ENCODE peak calls at places on chromosomes 12 and 14, in five cellular contexts. A is IMR-90; B is activated B cell treated with CpG ODN at 0.5 μM for 24 hours; K is testis; V is activated CD4-positive, alpha-beta memory T cell treated with anti-CD3 and anti-CD28 coated beads for 36 hours. G is an unnamed sample.

GRCh38 chr12:49540229-49541139 is 1.7 kb downstream of the KCNH3 start:
- DNase-seq in A (no peak), B (no peak), K (no peak), V (no peak), G (no peak)

GRCh38 chr14:91063119-91063518 is 2.7 kb upstream of the RPS6KA5 start:
- DNase-seq in A (no peak), B (no peak), K (no peak), V (peak; percentile 39), G (no peak)

GRCh38 chr14:100239200-100239839 is 376 bp downstream of the YY1 start:
- DNase-seq in A (no peak), B (peak; percentile 40), K (no peak), V (peak; percentile 51), G (peak; percentile 42)

GRCh38 chr14:44029933-44030332 is 477.1 kb downstream of the FSCB start:
- DNase-seq in A (no peak), B (no peak), K (no peak), V (no peak), G (no peak)

GRCh38 chr14:73714656-73715081 is 485 bp upstream of the PNMA1 start:
- DNase-seq in A (peak; percentile 42), B (no peak), K (peak; percentile 40), V (no peak), G (no peak)

GRCh38 chr14:74616507-74616906 is 4.5 kb upstream of the LTBP2 start:
- DNase-seq in A (peak; percentile 91), B (no peak), K (no peak), V (peak; percentile 53), G (peak; percentile 59)

GRCh38 chr12:77072833-77073495 is 7.6 kb upstream of the E2F7 start:
- DNase-seq in A (no peak), B (no peak), K (no peak), V (no peak), G (no peak)

GRCh38 chr12:48783432-48783831 is 5.5 kb downstream of the ADCY6 start:
- DNase-seq in A (no peak), B (no peak), K (no peak), V (no peak), G (no peak)

GRCh38 chr12:126763359-126763758 is 1503.6 kb upstream of the TMEM132C start:
- DNase-seq in A (no peak), B (no peak), K (no peak), V (no peak), G (no peak)

GRCh38 chr12:50984899-50985298 is 32.6 kb downstream of the HIGD1C start:
- DNase-seq in A (peak; percentile 54), B (no peak), K (no peak), V (no peak), G (no peak)

GRCh38 chr12:18629445-18629844 is 108.4 kb downstream of the PLCZ1 start:
- DNase-seq in A (no peak), B (no peak), K (no peak), V (no peak), G (no peak)

GRCh38 chr12:108821407-108822397 is 35.7 kb downstream of the SSH1 start:
- DNase-seq in A (peak; percentile 69), B (no peak), K (no peak), V (peak; percentile 60), G (no peak)

GRCh38 chr14:24483604-24484252 is 24.3 kb downstream of the CMA1 start:
- DNase-seq in A (peak; percentile 27), B (no peak), K (no peak), V (no peak), G (no peak)

GRCh38 chr12:6250343-6250742 is 50.1 kb downstream of the CD9 start:
- DNase-seq in A (no peak), B (no peak), K (no peak), V (no peak), G (no peak)

GRCh38 chr14:91387135-91387849 is 30.3 kb downstream of the CCDC88C start:
- DNase-seq in A (peak; percentile 40), B (no peak), K (no peak), V (no peak), G (no peak)

GRCh38 chr14:73233564-73233963 is 3.7 kb upstream of the PAPLN start:
- DNase-seq in A (no peak), B (no peak), K (no peak), V (no peak), G (no peak)

GRCh38 chr14:31268216-31268615 is 60.6 kb upstream of the HECTD1 start:
- DNase-seq in A (no peak), B (no peak), K (no peak), V (no peak), G (no peak)

GRCh38 chr14:88168498-88169165 is 154.4 kb downstream of the KCNK10 start:
- DNase-seq in A (peak; percentile 16), B (no peak), K (peak; percentile 56), V (peak; percentile 64), G (peak; percentile 33)

GRCh38 chr12:106446429-106447092 is 89.0 kb downstream of the POLR3B start:
- DNase-seq in A (no peak), B (no peak), K (no peak), V (no peak), G (no peak)

GRCh38 chr12:10140001-10140400 is 10.0 kb upstream of the CLEC7A start:
- DNase-seq in A (peak; percentile 70), B (no peak), K (peak; percentile 57), V (peak; percentile 66), G (peak; percentile 41)

GRCh38 chr12:19527876-19528275 is 88.6 kb downstream of the AEBP2 start:
- DNase-seq in A (no peak), B (no peak), K (no peak), V (no peak), G (no peak)

GRCh38 chr14:85313801-85314207 is 216.1 kb upstream of the FLRT2 start:
- DNase-seq in A (peak; percentile 57), B (no peak), K (no peak), V (no peak), G (no peak)

GRCh38 chr12:93361159-93361919 is 16.4 kb upstream of the NUDT4 start:
- DNase-seq in A (peak; percentile 39), B (no peak), K (no peak), V (no peak), G (no peak)

GRCh38 chr12:43692064-43692463 is 66.5 kb downstream of the PUS7L start:
- DNase-seq in A (peak; percentile 67), B (no peak), K (no peak), V (no peak), G (no peak)

GRCh38 chr12:105922670-105923102 is 216.1 kb downstream of the NUAK1 start:
- DNase-seq in A (peak; percentile 91), B (no peak), K (no peak), V (no peak), G (no peak)

GRCh38 chr14:101035466-101036225 is 132.1 kb upstream of the RTL1 start:
- DNase-seq in A (no peak), B (peak; percentile 4), K (no peak), V (no peak), G (peak; percentile 44)

GRCh38 chr14:71062581-71063303 is 155.5 kb downstream of the PCNX1 start:
- DNase-seq in A (peak; percentile 45), B (no peak), K (no peak), V (no peak), G (no peak)

GRCh38 chr14:29584992-29585391 is 342.7 kb downstream of the PRKD1 start:
- DNase-seq in A (peak; percentile 94), B (no peak), K (peak; percentile 52), V (no peak), G (peak; percentile 91)

G was measured in adrenal gland.